ENCODE peak calls at places on chromosomes 5 and 9, in four cellular contexts. N is NCI-H1930, X is AML-193, V is NCI-H1417. S is an unnamed sample.

GRCh38 chr9:137025120-137025966 is 2.7 kb downstream of the ABCA2 start:
- DNase-seq in V (peak), N (no peak), X (no peak), S (no peak)

GRCh38 chr5:116044073-116044472 is 11.8 kb downstream of the ARL14EPL start:
- DNase-seq in N (no peak), X (no peak), V (peak), S (no peak)

GRCh38 chr5:102666164-102666951 is 88.7 kb upstream of the PAM start:
- DNase-seq in X (no peak), V (peak), N (no peak), S (no peak)

GRCh38 chr5:136079195-136079985 is 50.6 kb downstream of the TGFBI start:
- DNase-seq in N (no peak), V (no peak), X (no peak), S (no peak)

GRCh38 chr9:42388846-42389245 is 205.4 kb downstream of the SPATA31A6 start:
- DNase-seq in V (no peak), X (no peak), N (no peak), S (no peak)

GRCh38 chr5:137310051-137310730 is 188.9 kb downstream of the SPOCK1 start:
- DNase-seq in N (no peak), V (no peak), X (no peak), S (no peak)

GRCh38 chr9:94167055-94167346 is 82.7 kb downstream of the PTPDC1 start:
- DNase-seq in V (no peak), N (no peak), X (no peak), S (no peak)

GRCh38 chr5:115634343-115635132 is 8.7 kb upstream of the TMED7 start:
- DNase-seq in N (peak), X (peak), V (peak), S (peak)

GRCh38 chr9:134224130-134224826 is 59.9 kb upstream of the RNU6ATAC start:
- DNase-seq in X (no peak), V (no peak), N (no peak), S (no peak)

GRCh38 chr5:69231851-69232250 is 2.8 kb upstream of the CDK7 start:
- DNase-seq in X (no peak), N (no peak), V (no peak), S (no peak)

S was measured in GF-D8.